ENCODE peak calls at places on chromosomes 4 and X, in six cellular contexts. P, N, E, I, Q and B are unnamed samples.

GRCh38 chr4:8403173-8403753 is 37.3 kb downstream of the ACOX3 start:
- DNase-seq in I (peak; percentile 96), E (peak; percentile 78), P (peak; percentile 75), N (peak; percentile 60), Q (no peak), B (peak; percentile 74)

GRCh38 chr4:970046-970745 is 3.2 kb downstream of the DGKQ start:
- DNase-seq in P (no peak), E (no peak), N (no peak), I (no peak), Q (no peak), B (no peak)

GRCh38 chr4:48243897-48244296 is 25.7 kb downstream of the TEC start:
- DNase-seq in I (no peak), P (no peak), N (no peak), E (no peak), Q (no peak), B (no peak)

GRCh38 chr4:101785476-101785875 is 5.1 kb upstream of the BANK1 start:
- DNase-seq in E (no peak), P (no peak), I (no peak), N (no peak), Q (no peak), B (peak; percentile 7)

GRCh38 chr4:11585506-11585905 is 156.8 kb upstream of the HS3ST1 start:
- DNase-seq in Q (no peak), N (no peak), E (no peak), P (no peak), I (peak; percentile 23), B (no peak)

GRCh38 chr4:81421346-81422218 is 50.1 kb downstream of the RASGEF1B start:
- DNase-seq in P (no peak), N (no peak), Q (no peak), E (peak; percentile 53), I (peak; percentile 29), B (peak; percentile 63)

GRCh38 chrX:23554304-23554703 is 113.0 kb upstream of the PRDX4 start:
- DNase-seq in I (peak; percentile 14), Q (no peak), P (no peak), E (peak; percentile 69), N (no peak), B (peak; percentile 32)

GRCh38 chrX:2696698-2697215 is 5.7 kb downstream of the CD99 start:
- DNase-seq in E (no peak), Q (no peak), P (peak; percentile 72), N (no peak), I (no peak), B (peak; percentile 100)

GRCh38 chr4:38865445-38865844 is 2.2 kb upstream of the FAM114A1 start:
- DNase-seq in N (no peak), I (no peak), Q (no peak), E (peak; percentile 9), P (no peak), B (no peak)

GRCh38 chr4:29390921-29391320 is 1329.2 kb upstream of the PCDH7 start:
- DNase-seq in P (no peak), N (no peak), Q (no peak), I (no peak), E (no peak), B (no peak)

GRCh38 chr4:105057370-105058096 is 89.1 kb upstream of the TET2 start:
- DNase-seq in N (no peak), E (no peak), I (no peak), P (no peak), Q (no peak), B (peak; percentile 38)

GRCh38 chr4:147136308-147136707 is 190.6 kb upstream of the TTC29 start:
- DNase-seq in P (no peak), I (no peak), E (no peak), N (no peak), Q (no peak), B (no peak)